ENCODE peak calls at places on chromosome 17, in nine cellular contexts. F is AG09309; M is stimulated activated CD4-positive, alpha-beta T cell treated with anti-CD3 and anti-CD28 coated beads, Interleukin-2, amount 100 ng/mL, for 48 hours; S is DMS 273 treated with DMSO at 0.1 percent for 48 hours; E is neural progenitor cell; A is posterior vena cava; N is NCI-H1930; G is activated T-cell treated with anti-CD3 and anti-CD28 coated beads for 1 hour; C is lower leg skin. B is an unnamed sample.

GRCh38 chr17:58281511-58282011 is 826 bp upstream of the MPO start:
- DNase-seq in S (peak; percentile 15), M (no peak), C (no peak), N (no peak), G (no peak), E (no peak), F (no peak), A (no peak), B (no peak)

GRCh38 chr17:30345527-30346075 is 11.7 kb upstream of the TMIGD1 start:
- DNase-seq in F (no peak), N (no peak), A (no peak), S (no peak), G (no peak), C (no peak), M (no peak), E (no peak), B (no peak)

GRCh38 chr17:77208217-77208808 is 67.5 kb downstream of the SEC14L1 start:
- DNase-seq in S (peak; percentile 55), C (no peak), N (no peak), G (no peak), A (no peak), F (peak; percentile 25), E (peak; percentile 45), M (no peak), B (no peak)

GRCh38 chr17:63390090-63390489 is 56.0 kb downstream of the CYB561 start:
- DNase-seq in N (no peak), A (no peak), F (no peak), G (no peak), M (no peak), E (no peak), S (no peak), C (no peak), B (no peak)

GRCh38 chr17:16377804-16378400 is 3.0 kb upstream of the UBB start:
- DNase-seq in G (no peak), F (no peak), S (no peak), M (no peak), C (no peak), A (no peak), N (no peak), E (no peak), B (no peak)

GRCh38 chr17:35947156-35947585 is 3.7 kb upstream of the LYZL6 start:
- DNase-seq in N (peak; percentile 50), A (no peak), M (peak; percentile 38), G (peak; percentile 9), F (no peak), S (no peak), C (no peak), E (peak; percentile 81), B (peak; percentile 54)

GRCh38 chr17:2939714-2940351 is 123.6 kb downstream of the OR1D5 start:
- DNase-seq in M (no peak), E (no peak), C (no peak), G (no peak), F (no peak), N (no peak), A (no peak), S (no peak), B (no peak)

GRCh38 chr17:78253946-78254672 is 22.7 kb downstream of the TMEM235 start:
- DNase-seq in N (peak; percentile 93), G (peak; percentile 75), E (peak; percentile 98), A (peak; percentile 95), S (peak; percentile 49), F (no peak), M (peak; percentile 81), C (peak; percentile 95), B (peak; percentile 97)

GRCh38 chr17:4287710-4288109 is 23.9 kb upstream of the ANKFY1 start:
- DNase-seq in N (no peak), M (no peak), S (no peak), A (no peak), E (no peak), F (no peak), G (no peak), C (no peak), B (no peak)

GRCh38 chr17:62140836-62141235 is 75.8 kb upstream of the MED13 start:
- DNase-seq in C (no peak), S (no peak), G (no peak), M (no peak), F (no peak), E (no peak), N (no peak), A (no peak), B (no peak)

GRCh38 chr17:68349157-68349556 is 57.9 kb downstream of the ARSG start:
- DNase-seq in N (no peak), E (no peak), M (no peak), A (no peak), G (no peak), C (no peak), F (no peak), S (no peak), B (no peak)

GRCh38 chr17:2259769-2260536 is 43.6 kb downstream of the SMG6 start:
- DNase-seq in C (no peak), A (no peak), N (no peak), G (peak; percentile 22), E (no peak), S (no peak), M (peak; percentile 56), F (no peak), B (no peak)

GRCh38 chr17:14308636-14308964 is 7.7 kb downstream of the HS3ST3B1 start:
- DNase-seq in M (no peak), C (no peak), N (no peak), S (no peak), F (no peak), G (no peak), A (no peak), E (no peak), B (no peak)